ENCODE peak calls at places on chromosomes 13 and 19, in five cellular contexts. One of them, this sample, is unnamed.

GRCh38 chr19:426725-427445 is 17.9 kb upstream of the C2CD4C start:
- DNase-seq in heart left ventricle: no peak
- DNase-seq in Calu3: no peak
- DNase-seq in transverse colon: no peak
- DNase-seq in suprapubic skin: no peak
- DNase-seq in this sample: no peak

GRCh38 chr13:48266967-48267639 is 34.1 kb downstream of the ITM2B start:
- DNase-seq in heart left ventricle: no peak
- DNase-seq in Calu3: no peak
- DNase-seq in transverse colon: no peak
- DNase-seq in suprapubic skin: no peak
- DNase-seq in this sample: no peak

GRCh38 chr13:110714798-110715394 is 1.4 kb downstream of the ING1 start:
- DNase-seq in heart left ventricle: peak; percentile 73
- DNase-seq in Calu3: no peak
- DNase-seq in transverse colon: peak; percentile 63
- DNase-seq in suprapubic skin: peak; percentile 85
- DNase-seq in this sample: no peak

GRCh38 chr13:113273856-113274590 is 23.0 kb upstream of the LAMP1 start:
- DNase-seq in heart left ventricle: no peak
- DNase-seq in Calu3: no peak
- DNase-seq in transverse colon: no peak
- DNase-seq in suprapubic skin: peak; percentile 49
- DNase-seq in this sample: peak; percentile 79

GRCh38 chr13:41960195-41960699 is 662 bp downstream of the VWA8 start:
- DNase-seq in heart left ventricle: peak; percentile 36
- DNase-seq in Calu3: no peak
- DNase-seq in transverse colon: peak; percentile 15
- DNase-seq in suprapubic skin: no peak
- DNase-seq in this sample: peak; percentile 73

GRCh38 chr19:46635920-46636761 is at the start of gene GNG8:
- DNase-seq in heart left ventricle: no peak
- DNase-seq in Calu3: no peak
- DNase-seq in transverse colon: no peak
- DNase-seq in suprapubic skin: no peak
- DNase-seq in this sample: peak; percentile 61

GRCh38 chr19:36963262-36963661 is 47.1 kb downstream of the ZNF568 start:
- DNase-seq in heart left ventricle: no peak
- DNase-seq in Calu3: no peak
- DNase-seq in transverse colon: no peak
- DNase-seq in suprapubic skin: no peak
- DNase-seq in this sample: no peak

GRCh38 chr13:73039201-73040108 is 19.4 kb upstream of the KLF5 start:
- DNase-seq in heart left ventricle: no peak
- DNase-seq in Calu3: no peak
- DNase-seq in transverse colon: no peak
- DNase-seq in suprapubic skin: no peak
- DNase-seq in this sample: no peak

GRCh38 chr13:95033890-95034289 is 267.4 kb downstream of the ABCC4 start:
- DNase-seq in heart left ventricle: no peak
- DNase-seq in Calu3: no peak
- DNase-seq in transverse colon: no peak
- DNase-seq in suprapubic skin: no peak
- DNase-seq in this sample: no peak

GRCh38 chr19:30882411-30883005 is 466.7 kb downstream of the TSHZ3 start:
- DNase-seq in heart left ventricle: no peak
- DNase-seq in Calu3: no peak
- DNase-seq in transverse colon: no peak
- DNase-seq in suprapubic skin: no peak
- DNase-seq in this sample: no peak

GRCh38 chr19:7595466-7596133 is at the start of gene CAMSAP3:
- DNase-seq in heart left ventricle: no peak
- DNase-seq in Calu3: peak; percentile 70
- DNase-seq in transverse colon: peak; percentile 71
- DNase-seq in suprapubic skin: no peak
- DNase-seq in this sample: peak; percentile 62

GRCh38 chr13:90545070-90545840 is 802.2 kb upstream of the MIR17HG start:
- DNase-seq in heart left ventricle: no peak
- DNase-seq in Calu3: peak; percentile 13
- DNase-seq in transverse colon: no peak
- DNase-seq in suprapubic skin: no peak
- DNase-seq in this sample: no peak

GRCh38 chr13:59360916-59361315 is 802.8 kb downstream of the DIAPH3 start:
- DNase-seq in heart left ventricle: no peak
- DNase-seq in Calu3: no peak
- DNase-seq in transverse colon: no peak
- DNase-seq in suprapubic skin: no peak
- DNase-seq in this sample: peak; percentile 50

GRCh38 chr19:38095411-38096308 is 128.4 kb downstream of the DPF1 start:
- DNase-seq in heart left ventricle: peak; percentile 75
- DNase-seq in Calu3: peak; percentile 72
- DNase-seq in transverse colon: peak; percentile 66
- DNase-seq in suprapubic skin: peak; percentile 76
- DNase-seq in this sample: no peak

GRCh38 chr13:109687559-109688448 is 98.6 kb downstream of the IRS2 start:
- DNase-seq in heart left ventricle: no peak
- DNase-seq in Calu3: no peak
- DNase-seq in transverse colon: peak; percentile 77
- DNase-seq in suprapubic skin: no peak
- DNase-seq in this sample: no peak

GRCh38 chr13:60431108-60431700 is 34.2 kb downstream of the TDRD3 start:
- DNase-seq in heart left ventricle: no peak
- DNase-seq in Calu3: peak; percentile 0
- DNase-seq in transverse colon: no peak
- DNase-seq in suprapubic skin: no peak
- DNase-seq in this sample: no peak

GRCh38 chr13:110882228-110882627 is 32.6 kb downstream of the ANKRD10 start:
- DNase-seq in heart left ventricle: no peak
- DNase-seq in Calu3: no peak
- DNase-seq in transverse colon: no peak
- DNase-seq in suprapubic skin: no peak
- DNase-seq in this sample: no peak

GRCh38 chr19:12994701-12995595 is at the start of gene NFIX:
- DNase-seq in heart left ventricle: peak; percentile 82
- DNase-seq in Calu3: peak; percentile 66
- DNase-seq in transverse colon: peak; percentile 70
- DNase-seq in suprapubic skin: peak; percentile 80
- DNase-seq in this sample: peak; percentile 98

GRCh38 chr19:13172335-13173128 is 22.3 kb downstream of the IER2 start:
- DNase-seq in heart left ventricle: peak; percentile 86
- DNase-seq in Calu3: peak; percentile 84
- DNase-seq in transverse colon: peak; percentile 85
- DNase-seq in suprapubic skin: peak; percentile 92
- DNase-seq in this sample: peak; percentile 92

GRCh38 chr19:35055715-35056179 is 14.2 kb downstream of the HPN start:
- DNase-seq in heart left ventricle: no peak
- DNase-seq in Calu3: peak; percentile 77
- DNase-seq in transverse colon: no peak
- DNase-seq in suprapubic skin: no peak
- DNase-seq in this sample: peak; percentile 42

GRCh38 chr13:44013666-44014291 is 134.1 kb downstream of the LACC1 start:
- DNase-seq in heart left ventricle: no peak
- DNase-seq in Calu3: no peak
- DNase-seq in transverse colon: no peak
- DNase-seq in suprapubic skin: no peak
- DNase-seq in this sample: peak; percentile 27

GRCh38 chr13:30895773-30896172 is 10.3 kb upstream of the MEDAG start:
- DNase-seq in heart left ventricle: peak; percentile 64
- DNase-seq in Calu3: no peak
- DNase-seq in transverse colon: no peak
- DNase-seq in suprapubic skin: peak; percentile 89
- DNase-seq in this sample: no peak

GRCh38 chr13:93708323-93709075 is 481.9 kb downstream of the GPC6 start:
- DNase-seq in heart left ventricle: no peak
- DNase-seq in Calu3: no peak
- DNase-seq in transverse colon: no peak
- DNase-seq in suprapubic skin: no peak
- DNase-seq in this sample: no peak

GRCh38 chr19:792361-792885 is 4.8 kb upstream of the PTBP1 start:
- DNase-seq in heart left ventricle: no peak
- DNase-seq in Calu3: no peak
- DNase-seq in transverse colon: no peak
- DNase-seq in suprapubic skin: no peak
- DNase-seq in this sample: peak; percentile 79

GRCh38 chr13:103539265-103539664 is 473.0 kb upstream of the SLC10A2 start:
- DNase-seq in heart left ventricle: peak; percentile 27
- DNase-seq in Calu3: no peak
- DNase-seq in transverse colon: no peak
- DNase-seq in suprapubic skin: no peak
- DNase-seq in this sample: no peak

GRCh38 chr13:48590141-48590863 is 57.4 kb upstream of the RCBTB2 start:
- DNase-seq in heart left ventricle: no peak
- DNase-seq in Calu3: no peak
- DNase-seq in transverse colon: no peak
- DNase-seq in suprapubic skin: no peak
- DNase-seq in this sample: no peak

GRCh38 chr13:73025212-73026012 is 33.4 kb upstream of the KLF5 start:
- DNase-seq in heart left ventricle: no peak
- DNase-seq in Calu3: no peak
- DNase-seq in transverse colon: no peak
- DNase-seq in suprapubic skin: no peak
- DNase-seq in this sample: no peak

GRCh38 chr13:30429721-30430694 is 7.7 kb downstream of the UBE2L5 start:
- DNase-seq in heart left ventricle: no peak
- DNase-seq in Calu3: peak; percentile 13
- DNase-seq in transverse colon: no peak
- DNase-seq in suprapubic skin: no peak
- DNase-seq in this sample: peak; percentile 93

DNA sequence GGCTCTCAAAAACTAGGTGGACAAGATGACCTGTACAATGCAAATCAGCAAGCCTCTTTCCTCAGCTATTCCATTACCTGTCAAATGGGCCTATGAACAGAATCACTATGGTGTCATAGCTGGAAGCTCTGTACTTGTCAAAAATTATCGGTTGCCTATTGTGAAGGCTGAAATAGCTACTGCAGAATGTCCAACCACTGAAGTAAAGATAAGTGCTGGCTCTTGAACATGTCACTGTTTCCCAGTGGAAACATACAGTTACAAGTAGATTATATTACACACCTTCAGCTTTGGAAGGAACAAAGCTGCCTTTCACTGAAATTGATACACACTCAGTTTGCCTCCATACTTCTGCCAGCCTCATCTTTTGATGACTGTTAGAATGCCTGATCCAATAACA is 55.5 kb upstream of the PCDH9 start:
- DNase-seq in heart left ventricle: no peak
- DNase-seq in Calu3: no peak
- DNase-seq in transverse colon: no peak
- DNase-seq in suprapubic skin: no peak
- DNase-seq in this sample: no peak
- TF ChIP-seq CTCF in heart left ventricle: no peak
- TF ChIP-seq CTCF in Calu3: no peak
- TF ChIP-seq CTCF in transverse colon: no peak
- TF ChIP-seq CTCF in suprapubic skin: no peak
- TF ChIP-seq CTCF in this sample: no peak

GRCh38 chr19:27776020-27776419 is 1436.9 kb downstream of the UQCRFS1 start:
- DNase-seq in heart left ventricle: no peak
- DNase-seq in Calu3: no peak
- DNase-seq in transverse colon: no peak
- DNase-seq in suprapubic skin: no peak
- DNase-seq in this sample: no peak

GRCh38 chr19:27777242-27777641 is 1435.7 kb downstream of the UQCRFS1 start:
- DNase-seq in heart left ventricle: no peak
- DNase-seq in Calu3: no peak
- DNase-seq in transverse colon: no peak
- DNase-seq in suprapubic skin: no peak
- DNase-seq in this sample: no peak

GRCh38 chr19:27779953-27780352 is 1433.0 kb downstream of the UQCRFS1 start:
- DNase-seq in heart left ventricle: no peak
- DNase-seq in Calu3: no peak
- DNase-seq in transverse colon: no peak
- DNase-seq in suprapubic skin: no peak
- DNase-seq in this sample: no peak

GRCh38 chr19:27776524-27776923 is 1436.4 kb downstream of the UQCRFS1 start:
- DNase-seq in heart left ventricle: no peak
- DNase-seq in Calu3: no peak
- DNase-seq in transverse colon: no peak
- DNase-seq in suprapubic skin: no peak
- DNase-seq in this sample: no peak

DNA sequence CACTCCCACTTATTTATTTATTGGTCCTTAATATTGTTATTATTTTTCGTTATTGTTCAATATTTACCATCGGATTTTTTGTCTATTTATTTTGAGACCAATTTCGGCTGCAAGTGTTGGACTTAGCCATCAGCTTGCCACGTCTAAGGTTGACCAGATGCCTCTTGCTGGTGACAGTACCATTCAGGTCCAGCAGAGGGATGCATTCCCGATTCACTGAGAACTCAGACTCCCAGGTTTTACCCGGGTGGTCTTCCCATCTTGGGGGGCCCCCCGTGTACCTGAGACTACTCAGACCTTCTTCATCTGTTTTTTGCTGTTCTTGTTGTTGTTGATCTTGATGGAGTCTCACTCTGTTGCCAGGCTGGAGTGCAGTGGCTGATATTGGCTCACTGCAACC is 1435.2 kb downstream of the UQCRFS1 start:
- DNase-seq in heart left ventricle: no peak
- DNase-seq in Calu3: no peak
- DNase-seq in transverse colon: no peak
- DNase-seq in suprapubic skin: no peak
- DNase-seq in this sample: no peak
- TF ChIP-seq CTCF in heart left ventricle: no peak
- TF ChIP-seq CTCF in Calu3: peak; percentile 20
- TF ChIP-seq CTCF in transverse colon: no peak
- TF ChIP-seq CTCF in suprapubic skin: no peak
- TF ChIP-seq CTCF in this sample: no peak

DNA sequence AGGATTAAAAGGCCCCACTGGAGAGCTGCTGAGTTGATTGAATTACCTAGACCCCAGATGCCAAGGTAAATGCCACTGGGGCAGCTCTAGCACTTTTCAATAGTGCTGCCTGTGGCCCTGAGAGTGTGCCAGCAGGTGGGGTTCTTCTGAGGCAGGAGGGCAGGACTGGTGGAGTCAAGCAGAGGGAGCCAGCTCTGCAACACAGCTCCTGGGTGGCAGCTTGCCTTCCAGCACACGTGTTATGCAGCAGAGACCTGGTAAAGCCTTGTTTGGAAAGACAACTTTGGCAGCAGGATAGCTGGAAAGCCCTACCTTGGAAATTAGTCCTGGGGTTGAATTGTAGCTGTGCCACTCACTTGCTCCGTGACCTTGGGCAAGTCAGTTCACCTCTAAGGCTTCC is 306.6 kb downstream of the ATP8A2 start:
- DNase-seq in heart left ventricle: peak; percentile 30
- DNase-seq in Calu3: peak; percentile 3
- DNase-seq in transverse colon: peak; percentile 11
- DNase-seq in suprapubic skin: no peak
- DNase-seq in this sample: no peak
- TF ChIP-seq CTCF in heart left ventricle: no peak
- TF ChIP-seq CTCF in Calu3: no peak
- TF ChIP-seq CTCF in transverse colon: no peak
- TF ChIP-seq CTCF in suprapubic skin: no peak
- TF ChIP-seq CTCF in this sample: no peak

DNA sequence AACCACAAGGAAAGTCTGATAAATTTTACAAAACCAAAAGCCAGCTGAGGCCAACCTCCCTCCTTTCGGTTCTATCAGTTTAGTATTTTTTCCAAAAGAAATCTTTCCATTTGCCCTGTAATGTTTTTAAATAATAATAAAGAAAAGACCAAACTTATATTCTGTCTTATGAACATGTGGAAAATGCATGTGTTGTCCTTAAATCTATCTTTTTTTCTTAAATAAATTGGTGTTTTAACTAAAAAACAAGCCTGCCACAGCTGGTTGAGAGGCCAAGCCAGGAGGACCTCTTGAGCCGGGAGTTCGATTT is 113.6 kb downstream of the SACS start:
- DNase-seq in heart left ventricle: no peak
- DNase-seq in Calu3: no peak
- DNase-seq in transverse colon: no peak
- DNase-seq in suprapubic skin: no peak
- DNase-seq in this sample: no peak
- TF ChIP-seq CTCF in heart left ventricle: no peak
- TF ChIP-seq CTCF in Calu3: no peak
- TF ChIP-seq CTCF in transverse colon: no peak
- TF ChIP-seq CTCF in suprapubic skin: no peak
- TF ChIP-seq CTCF in this sample: no peak

This sample was measured in osteoblast.